ENCODE peak calls at places on chromosomes 11 and 22, in five cellular contexts. Q is HepG2, Y is K562, J is H1, K is GM12878. O is an unnamed sample.
A peak's percentile ranks its signal among the peaks of the same experiment; 100 is the strongest.

GRCh38 chr22:46900549-46900948 is 138.1 kb downstream of the TBC1D22A start:
- DNase-seq in Q (no peak), J (no peak), K (no peak), Y (no peak), O (no peak)

GRCh38 chr11:8933931-8934330 is 1.2 kb upstream of the C11orf16 start:
- DNase-seq in Q (no peak), K (no peak), J (no peak), Y (no peak), O (peak; percentile 57)

GRCh38 chr11:119167933-119168332 is 592 bp upstream of the NLRX1 start:
- DNase-seq in K (no peak), J (no peak), Y (no peak), Q (peak; percentile 36), O (no peak)

GRCh38 chr22:41915035-41915782 is at the start of gene SHISA8:
- DNase-seq in Y (no peak), K (no peak), Q (no peak), J (no peak), O (peak; percentile 73)

GRCh38 chr22:22425783-22426624 is 82.5 kb downstream of the ZNF280B start:
- DNase-seq in K (no peak), Q (peak; percentile 63), Y (peak; percentile 23), J (no peak), O (no peak)

GRCh38 chr11:8268530-8269461 is 5.1 kb upstream of the LMO1 start:
- DNase-seq in K (no peak), J (peak; percentile 55), Q (no peak), Y (no peak), O (peak; percentile 57)

GRCh38 chr11:64225608-64226506 is at the start of the genes NUDT22 and TRPT1:
- DNase-seq in K (no peak), Y (peak; percentile 85), Q (peak; percentile 77), J (peak; percentile 97), O (peak; percentile 94)

GRCh38 chr22:42353883-42354727 is 78.1 kb downstream of the NFAM1 start:
- DNase-seq in K (no peak), J (no peak), Y (no peak), Q (no peak), O (peak; percentile 84)

DNA sequence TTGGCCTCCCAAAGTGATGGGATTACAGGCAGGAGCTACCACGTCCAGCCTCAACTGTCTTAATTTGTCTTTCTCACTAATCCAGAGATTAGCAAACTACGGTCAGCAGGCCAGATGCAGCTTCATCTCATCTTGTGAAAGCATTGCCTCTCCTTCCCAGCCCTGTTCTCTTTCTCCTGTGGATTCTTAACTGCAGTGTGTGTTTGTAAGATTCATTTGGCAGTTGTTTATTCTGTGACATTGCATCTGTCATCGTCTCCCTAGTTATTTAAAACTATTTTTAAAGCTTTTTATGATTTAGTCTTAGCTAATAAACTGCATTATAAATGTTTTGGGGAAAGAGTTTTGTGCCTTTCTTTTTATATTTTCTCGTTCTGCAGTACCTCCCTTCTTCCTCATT is 29.2 kb downstream of the RNF169 start:
- DNase-seq in K (no peak), J (no peak), Y (no peak), Q (no peak), O (no peak)
- TF ChIP-seq POLR2AphosphoS5 in K (no peak), J (no peak), Y (no peak), Q (no peak), O (no peak)

GRCh38 chr22:45007247-45007945 is 2.4 kb downstream of the PHF21B start:
- DNase-seq in Q (no peak), J (peak; percentile 88), K (no peak), Y (peak; percentile 67), O (peak; percentile 87)
- TF ChIP-seq EZH2 in Q (no peak), J (no peak), K (no peak), Y (no peak), O (no peak)

DNA sequence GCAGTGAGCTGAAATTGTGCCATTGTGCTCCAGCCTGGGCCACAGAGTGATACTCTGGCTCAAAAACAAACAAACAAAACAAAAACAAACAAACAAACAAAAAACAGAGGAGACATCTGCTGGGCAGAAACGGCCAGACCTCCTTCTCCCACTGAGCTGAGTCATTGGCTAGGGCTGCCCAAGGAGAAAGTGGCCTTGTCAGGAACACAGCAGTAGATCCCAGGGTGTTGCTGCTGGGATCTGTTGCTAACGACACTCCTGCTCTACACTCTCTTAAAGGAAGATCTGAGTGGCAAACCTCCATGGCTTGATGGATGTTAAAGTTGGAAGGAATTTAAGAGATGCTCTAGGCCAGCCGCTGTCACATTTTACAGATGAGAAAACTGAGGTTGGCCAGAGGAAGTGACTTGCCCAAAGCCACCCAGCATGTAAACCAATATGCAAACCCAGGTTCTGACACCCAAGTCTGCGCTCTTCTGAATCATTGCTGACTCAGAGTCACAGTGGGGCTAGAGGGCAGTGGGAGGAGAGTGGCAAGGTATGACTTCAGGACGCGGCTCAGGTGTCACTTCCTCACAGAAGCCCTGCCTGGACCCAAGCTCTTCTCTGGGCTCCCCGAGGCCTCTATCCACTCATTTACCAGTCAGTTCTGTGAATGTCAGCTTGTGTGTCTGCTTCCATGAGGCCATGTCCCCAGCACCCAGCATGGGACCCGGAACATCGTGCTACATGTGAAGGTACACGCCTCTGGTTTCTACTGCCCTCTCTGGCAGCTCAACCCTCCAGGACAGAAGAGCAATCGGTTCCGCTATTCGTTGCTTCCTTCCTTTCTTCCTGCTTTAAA is 11.3 kb upstream of the GDPD5 start:
- DNase-seq in Q (no peak), J (no peak), K (peak; percentile 82), Y (peak; percentile 52), O (no peak)
- TF ChIP-seq CREB1 in Q (no peak), J (no peak), K (peak; percentile 89), Y (peak; percentile 40), O (no peak)

GRCh38 chr11:9977554-9977953 is 313.7 kb downstream of the SWAP70 start:
- DNase-seq in Q (no peak), J (no peak), K (no peak), Y (no peak), O (no peak)
- TF ChIP-seq POLR2AphosphoS5 in Q (no peak), J (no peak), K (no peak), Y (no peak), O (no peak)

DNA sequence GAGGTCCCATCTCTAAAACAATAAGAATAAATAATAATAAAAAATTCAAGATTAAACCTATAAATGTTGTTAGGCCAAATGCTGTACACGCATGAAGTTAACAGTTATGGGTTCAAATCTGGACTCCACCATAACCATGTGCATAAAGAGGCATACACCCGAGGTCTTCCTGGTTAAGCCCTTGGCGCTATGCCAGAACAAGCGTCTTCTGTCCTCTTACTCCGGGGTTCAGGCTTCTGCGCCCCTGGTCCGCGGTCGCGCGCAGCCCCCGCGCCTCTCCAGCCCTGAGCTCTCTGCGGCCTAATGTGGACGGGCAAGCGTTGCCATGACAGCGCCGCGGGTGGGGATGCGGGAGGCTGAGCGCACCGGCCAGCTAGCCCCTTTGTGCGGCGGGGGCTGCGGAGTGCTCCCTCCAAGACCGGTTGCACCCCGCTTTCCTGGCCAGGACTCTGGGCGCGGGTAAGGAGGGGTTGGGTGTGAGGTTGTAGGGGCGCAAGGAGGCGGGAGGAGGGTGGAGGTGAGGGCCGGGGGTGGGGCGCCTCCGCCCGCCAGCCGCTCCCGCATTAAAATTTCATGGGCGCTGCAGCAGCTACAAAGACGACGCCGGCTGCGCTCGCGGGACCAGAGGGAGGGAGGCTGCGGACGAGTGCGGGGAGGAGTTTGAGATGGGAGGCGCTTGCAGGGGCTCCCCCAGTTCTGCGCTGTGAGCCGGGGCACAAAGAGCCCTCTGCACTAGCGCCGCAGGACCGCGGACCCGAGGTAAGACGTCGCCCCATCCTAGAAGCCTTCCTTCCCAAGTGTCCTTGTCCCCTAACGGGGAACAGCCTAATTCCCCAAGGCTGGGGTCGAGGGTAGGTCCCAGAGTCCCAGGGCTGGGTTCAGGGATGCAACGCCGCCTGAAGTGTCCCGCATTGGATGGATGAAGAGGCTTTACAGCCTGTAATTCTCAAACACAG is at the start of gene MIAT:
- DNase-seq in Y (peak; percentile 50), K (no peak), J (peak; percentile 87), Q (no peak), O (peak; percentile 90)
- TF ChIP-seq EZH2 in Y (no peak), K (no peak), J (no peak), Q (no peak), O (no peak)

GRCh38 chr11:95589893-95590612 is 199.5 kb downstream of the FAM76B start:
- DNase-seq in J (no peak), Y (no peak), Q (no peak), K (no peak), O (no peak)
- TF ChIP-seq CREB1 in J (no peak), Y (no peak), Q (no peak), K (no peak), O (no peak)

DNA sequence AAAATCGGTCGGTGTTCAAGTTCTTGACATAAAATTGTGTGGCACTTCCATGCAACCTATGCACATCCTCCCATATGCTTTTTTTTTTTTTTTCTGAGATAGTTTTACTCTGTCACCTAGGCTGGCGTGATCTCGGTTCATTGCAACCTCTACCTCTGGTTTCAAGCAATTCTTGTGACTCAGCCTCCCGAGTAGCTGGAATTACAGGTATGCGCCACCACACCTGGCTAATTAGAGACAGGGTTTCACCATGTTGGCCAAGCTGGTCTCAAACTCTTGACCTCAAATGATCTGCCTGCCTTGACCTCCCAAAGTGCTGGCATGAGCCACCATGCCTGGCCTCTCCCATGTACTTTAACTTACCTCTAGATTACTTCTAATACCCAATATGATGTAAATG is 15.0 kb downstream of the GLB1L3 start:
- DNase-seq in K (no peak), Y (no peak), J (no peak), Q (no peak), O (no peak)
- TF ChIP-seq POLR2AphosphoS5 in K (no peak), Y (no peak), J (no peak), Q (no peak), O (no peak)